ENCODE peak calls at places on chromosomes 13 and 19, in eight cellular contexts. W, X, P, R, L, B, U and M are unnamed samples.

GRCh38 chr13:35252536-35253205 is 223.8 kb downstream of the MAB21L1 start:
- DNase-seq in W (no peak), X (no peak), P (no peak), R (no peak), L (no peak), B (no peak), U (no peak), M (no peak)

GRCh38 chr13:74052402-74052928 is 81.7 kb downstream of the KLF12 start:
- DNase-seq in W (no peak), X (no peak), P (no peak), R (no peak), L (no peak), B (no peak), U (no peak), M (no peak)

GRCh38 chr19:29636553-29637325 is 28.5 kb upstream of the PLEKHF1 start:
- DNase-seq in W (no peak), X (no peak), P (no peak), R (no peak), L (no peak), B (no peak), U (no peak), M (no peak)

GRCh38 chr13:42333613-42334328 is 61.8 kb downstream of the AKAP11 start:
- DNase-seq in W (no peak), X (no peak), P (no peak), R (peak), L (peak), B (peak), U (peak), M (no peak)

GRCh38 chr19:347946-348861 is 3.6 kb upstream of the MIER2 start:
- DNase-seq in W (no peak), X (no peak), P (no peak), R (no peak), L (no peak), B (peak), U (no peak), M (no peak)

GRCh38 chr13:111058796-111059506 is 56.2 kb upstream of the ARHGEF7 start:
- DNase-seq in W (no peak), X (no peak), P (no peak), R (peak), L (no peak), B (no peak), U (no peak), M (peak)

GRCh38 chr13:64239372-64239771 is 2823.7 kb upstream of the PCDH20 start:
- DNase-seq in W (no peak), X (no peak), P (no peak), R (peak), L (peak), B (peak), U (no peak), M (peak)

GRCh38 chr19:48393559-48394330 is at the start of gene GRIN2D:
- DNase-seq in W (no peak), X (no peak), P (no peak), R (peak), L (peak), B (peak), U (peak), M (no peak)

GRCh38 chr13:69828527-69828926 is 279.1 kb upstream of the ATXN8OS start:
- DNase-seq in W (no peak), X (no peak), P (no peak), R (no peak), L (no peak), B (no peak), U (no peak), M (no peak)

GRCh38 chr19:51815038-51815437 is 20.1 kb downstream of the FPR3 start:
- DNase-seq in W (no peak), X (no peak), P (no peak), R (no peak), L (no peak), B (no peak), U (no peak), M (no peak)

GRCh38 chr19:16233836-16234551 is 36.3 kb downstream of the AP1M1 start:
- DNase-seq in W (no peak), X (no peak), P (no peak), R (no peak), L (no peak), B (no peak), U (no peak), M (no peak)

GRCh38 chr13:110501188-110501587 is 60.3 kb downstream of the RAB20 start:
- DNase-seq in W (no peak), X (no peak), P (no peak), R (no peak), L (no peak), B (no peak), U (no peak), M (no peak)

GRCh38 chr13:111899714-111900389 is 167.1 kb upstream of the SOX1 start:
- DNase-seq in W (no peak), X (no peak), P (no peak), R (no peak), L (no peak), B (no peak), U (no peak), M (no peak)

GRCh38 chr19:32677657-32678056 is 2.0 kb downstream of the RGS9BP start:
- DNase-seq in W (no peak), X (no peak), P (peak), R (no peak), L (no peak), B (peak), U (no peak), M (no peak)

GRCh38 chr13:49821216-49821820 is 28.8 kb upstream of the KPNA3 start:
- DNase-seq in W (no peak), X (no peak), P (no peak), R (no peak), L (no peak), B (peak), U (no peak), M (no peak)

GRCh38 chr19:48965806-48966540 is 864 bp downstream of the FTL start:
- DNase-seq in W (peak), X (peak), P (peak), R (peak), L (peak), B (peak), U (peak), M (peak)

GRCh38 chr19:49016067-49016839 is 638 bp downstream of the LHB start:
- DNase-seq in W (no peak), X (no peak), P (no peak), R (no peak), L (no peak), B (no peak), U (no peak), M (no peak)

GRCh38 chr13:59880468-59880867 is 283.3 kb downstream of the DIAPH3 start:
- DNase-seq in W (no peak), X (no peak), P (no peak), R (peak), L (peak), B (no peak), U (no peak), M (no peak)

GRCh38 chr19:10686661-10687517 is 14.3 kb upstream of the QTRT1 start:
- DNase-seq in W (peak), X (no peak), P (no peak), R (peak), L (peak), B (peak), U (no peak), M (no peak)

GRCh38 chr19:44607049-44607448 is 6.3 kb upstream of the IGSF23 start:
- DNase-seq in W (peak), X (peak), P (no peak), R (no peak), L (peak), B (peak), U (peak), M (peak)

GRCh38 chr19:49564616-49565045 is 15.7 kb downstream of the NOSIP start:
- DNase-seq in W (no peak), X (peak), P (no peak), R (no peak), L (no peak), B (no peak), U (no peak), M (no peak)

GRCh38 chr19:1407662-1408299 is 395 bp downstream of the DAZAP1 start:
- DNase-seq in W (peak), X (peak), P (peak), R (no peak), L (no peak), B (no peak), U (peak), M (no peak)

GRCh38 chr13:73262862-73263627 is 204.2 kb downstream of the KLF5 start:
- DNase-seq in W (no peak), X (no peak), P (no peak), R (no peak), L (no peak), B (no peak), U (no peak), M (no peak)

GRCh38 chr13:31756346-31756745 is 17.0 kb downstream of the RXFP2 start:
- DNase-seq in W (no peak), X (no peak), P (no peak), R (peak), L (peak), B (peak), U (no peak), M (peak)

GRCh38 chr19:54654447-54655321 is 8.1 kb upstream of the LILRB4 start:
- DNase-seq in W (no peak), X (no peak), P (no peak), R (no peak), L (no peak), B (no peak), U (no peak), M (no peak)

GRCh38 chr19:23437901-23438300 is 42.6 kb upstream of the ZNF91 start:
- DNase-seq in W (no peak), X (no peak), P (no peak), R (no peak), L (no peak), B (no peak), U (no peak), M (no peak)

GRCh38 chr19:21463449-21464105 is 41.8 kb upstream of the ZNF429 start:
- DNase-seq in W (peak), X (peak), P (no peak), R (peak), L (no peak), B (no peak), U (peak), M (no peak)

GRCh38 chr19:16985403-16985802 is 41.2 kb downstream of the CPAMD8 start:
- DNase-seq in W (no peak), X (no peak), P (no peak), R (no peak), L (no peak), B (no peak), U (no peak), M (no peak)

GRCh38 chr19:37594982-37595382 is 306 bp downstream of the ZNF540 start:
- DNase-seq in W (peak), X (peak), P (peak), R (peak), L (peak), B (peak), U (no peak), M (no peak)

GRCh38 chr13:28355822-28356371 is 139.0 kb downstream of the FLT1 start:
- DNase-seq in W (no peak), X (no peak), P (no peak), R (peak), L (peak), B (peak), U (no peak), M (no peak)

GRCh38 chr13:44759222-44759721 is 183.1 kb upstream of the TSC22D1 start:
- DNase-seq in W (no peak), X (peak), P (no peak), R (no peak), L (no peak), B (no peak), U (no peak), M (no peak)

GRCh38 chr13:20521388-20521787 is 4.3 kb downstream of the CRYL1 start:
- DNase-seq in W (no peak), X (no peak), P (no peak), R (no peak), L (no peak), B (no peak), U (no peak), M (no peak)

GRCh38 chr13:105979586-105979985 is 555.9 kb downstream of the EFNB2 start:
- DNase-seq in W (no peak), X (peak), P (no peak), R (peak), L (no peak), B (peak), U (no peak), M (no peak)

GRCh38 chr13:57634829-57635165 is 3.3 kb downstream of the PCDH17 start:
- DNase-seq in W (peak), X (no peak), P (peak), R (no peak), L (no peak), B (no peak), U (no peak), M (no peak)

GRCh38 chr19:43789029-43789428 is 8.3 kb upstream of the KCNN4 start:
- DNase-seq in W (no peak), X (no peak), P (no peak), R (peak), L (peak), B (peak), U (no peak), M (no peak)

DNA sequence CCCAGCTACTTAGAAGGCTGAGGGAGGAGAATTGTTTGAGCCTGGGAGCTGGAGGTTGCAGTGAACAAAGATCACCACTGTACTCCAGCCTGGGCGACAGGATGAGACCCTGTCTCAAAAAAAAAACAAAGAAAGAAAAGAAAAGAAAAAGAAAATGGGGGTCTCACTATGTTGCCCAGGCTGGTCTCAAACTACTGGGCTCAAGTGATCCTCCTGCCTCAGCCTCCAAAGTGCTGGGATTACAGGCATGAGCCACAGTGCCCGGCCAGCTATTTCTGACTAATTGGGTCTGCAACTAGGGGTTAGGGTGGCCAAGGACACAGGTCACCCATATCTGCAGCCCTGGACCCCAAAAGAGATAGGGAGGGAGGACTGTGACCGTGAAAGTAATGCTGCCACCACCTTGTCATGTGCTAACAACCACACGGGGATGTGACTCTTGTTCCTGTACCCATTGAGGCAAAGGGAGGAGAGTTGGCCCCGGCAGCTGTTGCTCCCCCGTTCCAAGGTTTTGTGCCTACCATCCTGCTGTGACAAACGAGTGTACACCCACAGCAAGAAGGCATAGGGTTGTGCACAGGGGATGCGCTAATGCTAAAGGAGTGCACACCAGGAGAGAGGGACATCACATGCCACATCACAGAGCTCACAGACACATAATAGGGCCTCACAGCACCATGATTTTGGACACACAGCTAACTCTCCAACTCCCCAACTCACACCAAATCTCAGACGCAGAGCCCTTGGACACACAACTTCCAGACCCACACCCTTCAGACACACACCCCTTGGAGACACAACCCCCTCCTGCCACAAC is 619 bp downstream of the MEF2B start:
- DNase-seq in W (no peak), X (no peak), P (no peak), R (no peak), L (no peak), B (no peak), U (no peak), M (no peak)
- H3K4me3 ChIP-seq in W (peak), X (peak), P (no peak), R (no peak), L (no peak), B (no peak), U (peak), M (no peak)

DNA sequence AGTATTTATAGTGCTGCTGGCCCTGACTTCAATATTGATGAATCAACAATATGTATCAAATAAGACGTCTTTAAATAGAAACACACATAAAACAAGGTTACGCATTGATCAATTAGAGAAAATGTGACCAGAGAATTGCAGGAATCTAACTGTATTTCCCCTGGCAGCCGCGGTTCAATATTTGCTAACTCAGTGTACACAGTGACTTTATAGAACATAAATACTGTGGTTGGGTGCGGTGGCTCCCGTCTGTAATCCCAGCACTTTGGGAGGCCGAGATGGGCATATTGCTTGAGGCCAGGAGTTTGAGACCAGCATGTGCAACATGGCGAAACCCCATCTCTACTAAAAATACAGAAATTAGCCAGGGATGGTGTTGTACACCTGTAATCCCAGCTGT is 22.8 kb upstream of the UPF3A start:
- DNase-seq in W (no peak), X (peak), P (no peak), R (no peak), L (no peak), B (no peak), U (no peak), M (no peak)
- H3K4me3 ChIP-seq in W (no peak), X (no peak), P (no peak), R (no peak), L (no peak), B (no peak), U (no peak), M (no peak)

DNA sequence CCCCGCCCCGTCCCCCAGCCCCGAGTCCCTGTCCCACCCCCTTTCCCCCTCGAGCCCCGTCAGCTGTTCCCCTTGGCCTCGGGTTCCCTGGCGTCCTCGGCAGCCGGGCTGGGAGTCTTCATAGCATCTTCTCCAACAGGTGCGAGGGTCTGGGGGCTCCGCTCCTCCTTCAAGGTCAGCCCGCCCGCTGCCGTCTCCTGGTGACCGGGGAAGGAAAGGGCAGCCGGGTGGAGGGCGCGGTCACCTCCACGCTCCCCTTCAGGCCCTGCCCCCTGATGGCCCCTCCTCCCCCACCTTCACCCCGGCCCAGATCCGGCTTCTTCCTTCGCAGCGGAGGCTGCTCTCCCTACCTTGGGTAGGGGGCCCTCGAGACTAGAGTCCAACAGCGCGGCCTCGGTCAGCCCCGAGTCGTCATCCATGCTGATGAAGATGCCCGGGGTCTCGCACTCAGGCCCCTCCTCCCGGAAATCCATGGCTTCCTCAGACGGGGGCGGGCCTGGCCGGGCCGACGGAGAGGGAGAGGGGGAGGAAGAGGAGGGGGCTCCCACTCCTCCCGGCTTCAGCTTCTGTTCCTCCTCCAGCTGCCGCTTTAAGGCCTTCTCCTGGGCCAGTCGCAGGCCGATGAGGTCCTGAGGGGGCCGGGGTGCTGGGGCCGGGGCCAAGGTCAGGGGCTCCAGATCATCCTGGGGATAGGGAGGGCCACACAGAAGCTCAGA is 551 bp upstream of the RSPH6A start:
- DNase-seq in W (peak), X (no peak), P (no peak), R (no peak), L (no peak), B (no peak), U (no peak), M (no peak)
- H3K4me3 ChIP-seq in W (peak), X (peak), P (no peak), R (peak), L (no peak), B (no peak), U (no peak), M (no peak)

GRCh38 chr19:46448601-46449000 is 19.9 kb upstream of the PNMA8C start:
- DNase-seq in W (no peak), X (no peak), P (no peak), R (no peak), L (no peak), B (no peak), U (no peak), M (no peak)
- H3K4me3 ChIP-seq in W (no peak), X (no peak), P (no peak), R (no peak), L (no peak), B (no peak), U (no peak), M (no peak)

GRCh38 chr13:113836917-113837553 is 26.8 kb downstream of the GAS6 start:
- DNase-seq in W (peak), X (peak), P (peak), R (peak), L (peak), B (peak), U (no peak), M (peak)
- H3K4me3 ChIP-seq in W (peak), X (no peak), P (no peak), R (no peak), L (no peak), B (no peak), U (no peak), M (peak)

GRCh38 chr19:47161876-47162489 is 31.3 kb downstream of the SAE1 start:
- DNase-seq in W (no peak), X (no peak), P (no peak), R (peak), L (peak), B (no peak), U (no peak), M (no peak)

GRCh38 chr19:47157455-47158321 is 27.1 kb downstream of the SAE1 start:
- DNase-seq in W (peak), X (peak), P (no peak), R (peak), L (peak), B (peak), U (peak), M (peak)

GRCh38 chr19:47158367-47158791 is 27.7 kb downstream of the SAE1 start:
- DNase-seq in W (peak), X (peak), P (no peak), R (no peak), L (no peak), B (peak), U (no peak), M (no peak)

GRCh38 chr19:47156861-47157454 is 26.3 kb downstream of the SAE1 start:
- DNase-seq in W (no peak), X (no peak), P (no peak), R (peak), L (no peak), B (peak), U (peak), M (peak)

DNA sequence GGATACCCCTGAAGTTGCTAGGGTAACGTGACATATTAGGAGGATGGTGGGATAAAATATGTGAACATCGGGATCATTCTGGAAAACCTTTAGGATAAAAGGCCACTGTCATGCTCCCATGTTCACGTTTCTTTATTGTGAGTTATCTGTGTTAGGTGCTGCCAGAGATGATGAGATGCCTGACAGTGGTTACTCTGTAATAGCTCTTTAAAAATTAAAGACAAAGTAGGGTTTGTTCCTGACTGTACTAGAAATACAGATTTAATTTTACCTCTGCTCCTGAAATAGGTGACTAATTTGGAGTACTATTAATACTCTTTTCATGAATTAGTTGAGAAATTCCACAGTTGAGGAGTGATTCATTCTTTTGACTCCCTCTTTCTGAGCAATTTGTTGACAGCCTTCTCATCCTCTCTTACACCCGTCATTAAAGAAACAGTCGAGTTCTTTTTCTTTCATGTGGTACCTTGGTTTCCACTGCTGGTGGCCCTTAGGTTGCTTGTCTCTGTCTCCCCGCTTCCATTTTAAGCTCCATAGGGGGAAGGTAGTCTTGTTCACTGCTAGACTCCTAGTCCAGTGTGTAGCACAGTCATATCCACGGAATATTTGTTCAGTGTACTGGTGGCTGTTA is 28.4 kb downstream of the SAE1 start:
- DNase-seq in W (no peak), X (no peak), P (no peak), R (peak), L (peak), B (peak), U (peak), M (peak)
- H3K4me3 ChIP-seq in W (no peak), X (no peak), P (no peak), R (no peak), L (no peak), B (no peak), U (peak), M (no peak)